ENCODE peak calls at places on chromosome 18, in ten cellular contexts. Q, V, K, T, C, S, F, A, Y and J are unnamed samples.

GRCh38 chr18:31716362-31716761 is 32.0 kb upstream of the B4GALT6 start:
- DNase-seq in T (no peak), F (no peak), K (no peak), Y (no peak), V (no peak), S (no peak), C (no peak), A (no peak), Q (no peak), J (no peak)

GRCh38 chr18:74832999-74833398 is 235.3 kb downstream of the ZNF407 start:
- DNase-seq in Q (no peak), F (no peak), A (no peak), T (no peak), C (no peak), V (no peak), S (no peak), K (no peak), Y (no peak), J (no peak)

GRCh38 chr18:27793013-27793412 is 383.9 kb downstream of the CDH2 start:
- DNase-seq in F (no peak), S (no peak), V (no peak), K (no peak), Q (no peak), T (no peak), A (no peak), C (no peak), Y (no peak), J (no peak)

GRCh38 chr18:74715306-74715705 is 117.6 kb downstream of the ZNF407 start:
- DNase-seq in T (no peak), C (no peak), S (no peak), V (no peak), K (no peak), Q (no peak), F (no peak), Y (no peak), A (no peak), J (no peak)

GRCh38 chr18:9696112-9696511 is 12.0 kb upstream of the RAB31 start:
- DNase-seq in A (no peak), V (no peak), C (no peak), F (no peak), Y (no peak), S (no peak), T (no peak), Q (no peak), K (peak), J (no peak)

GRCh38 chr18:69495841-69496533 is 95.3 kb downstream of the DOK6 start:
- DNase-seq in T (no peak), S (no peak), Y (no peak), K (no peak), C (no peak), Q (no peak), F (no peak), V (no peak), A (no peak), J (no peak)

GRCh38 chr18:58045265-58046086 is 1.4 kb downstream of the NEDD4L start:
- DNase-seq in Q (peak), S (no peak), K (no peak), F (peak), V (no peak), C (no peak), T (peak), A (peak), Y (peak), J (no peak)

GRCh38 chr18:49359732-49360444 is 100.6 kb downstream of the DYM start:
- DNase-seq in Y (no peak), A (no peak), V (peak), F (no peak), K (no peak), Q (no peak), S (peak), T (no peak), C (peak), J (peak)

GRCh38 chr18:33264566-33264965 is 176.0 kb downstream of the CCDC178 start:
- DNase-seq in S (no peak), V (no peak), Y (no peak), K (no peak), Q (no peak), F (no peak), C (peak), T (no peak), A (no peak), J (no peak)

GRCh38 chr18:78833833-78834232 is 145.8 kb upstream of the SALL3 start:
- DNase-seq in Y (no peak), A (no peak), S (no peak), Q (no peak), C (no peak), T (no peak), V (no peak), K (no peak), F (no peak), J (no peak)

GRCh38 chr18:24875761-24876160 is 415.3 kb downstream of the HRH4 start:
- DNase-seq in C (no peak), K (no peak), F (no peak), T (no peak), V (no peak), Y (no peak), A (no peak), S (no peak), Q (no peak), J (no peak)

GRCh38 chr18:56638232-56639093 is at the start of gene TXNL1:
- DNase-seq in Y (peak), C (peak), Q (peak), K (peak), S (peak), F (peak), T (peak), V (peak), A (peak), J (peak)

GRCh38 chr18:74522635-74523548 is 11.4 kb upstream of the CNDP1 start:
- DNase-seq in Y (no peak), K (no peak), Q (peak), A (no peak), S (no peak), C (no peak), T (no peak), V (no peak), F (peak), J (no peak)

GRCh38 chr18:48829443-48830149 is 121.2 kb downstream of the SMAD7 start:
- DNase-seq in V (no peak), Q (peak), Y (peak), C (no peak), K (peak), A (no peak), T (no peak), F (peak), S (no peak), J (no peak)

GRCh38 chr18:1906421-1906820 is 664.9 kb downstream of the METTL4 start:
- DNase-seq in Y (no peak), F (no peak), Q (no peak), T (no peak), S (no peak), C (no peak), K (no peak), V (no peak), A (no peak), J (no peak)

GRCh38 chr18:55280515-55280914 is 307.5 kb downstream of the TCF4 start:
- DNase-seq in T (no peak), Q (no peak), C (peak), F (no peak), K (no peak), S (no peak), A (no peak), Y (no peak), V (no peak), J (no peak)

GRCh38 chr18:74546751-74547530 is 12.6 kb downstream of the CNDP1 start:
- DNase-seq in K (no peak), Y (no peak), S (peak), A (no peak), Q (no peak), F (no peak), C (peak), T (peak), V (peak), J (no peak)

GRCh38 chr18:731185-731584 is 18.8 kb upstream of the ENOSF1 start:
- DNase-seq in K (no peak), Q (no peak), Y (no peak), A (no peak), C (peak), T (no peak), V (no peak), F (no peak), S (no peak), J (no peak)

GRCh38 chr18:51654441-51655326 is 457.2 kb upstream of the MEX3C start:
- DNase-seq in F (no peak), A (no peak), T (no peak), V (no peak), K (no peak), S (no peak), Y (no peak), Q (no peak), C (no peak), J (no peak)

GRCh38 chr18:12246849-12247808 is 7.0 kb upstream of the CIDEA start:
- DNase-seq in F (no peak), T (no peak), A (no peak), C (no peak), K (no peak), Y (no peak), S (no peak), Q (no peak), V (no peak), J (no peak)

GRCh38 chr18:27899893-27900292 is 277.0 kb downstream of the CDH2 start:
- DNase-seq in T (no peak), Q (no peak), S (no peak), F (no peak), V (no peak), Y (no peak), A (no peak), K (no peak), C (no peak), J (no peak)

GRCh38 chr18:67932261-67932660 is 415.7 kb upstream of the DSEL start:
- DNase-seq in C (no peak), F (no peak), A (no peak), S (no peak), V (no peak), T (no peak), Y (no peak), K (no peak), Q (no peak), J (no peak)

GRCh38 chr18:23881778-23882177 is 132.8 kb upstream of the TTC39C start:
- DNase-seq in T (no peak), F (no peak), Y (no peak), Q (no peak), V (no peak), S (no peak), A (no peak), C (no peak), K (no peak), J (no peak)

GRCh38 chr18:36593001-36593400 is 235.8 kb downstream of the TPGS2 start:
- DNase-seq in S (no peak), K (peak), T (no peak), Q (no peak), V (no peak), A (no peak), C (peak), Y (no peak), F (no peak), J (no peak)

GRCh38 chr18:49651033-49651432 is 89.2 kb downstream of the LIPG start:
- DNase-seq in Q (peak), A (no peak), S (no peak), F (no peak), K (no peak), T (no peak), V (no peak), C (no peak), Y (no peak), J (no peak)

GRCh38 chr18:49853436-49853835 is 40.1 kb upstream of the ACAA2 start:
- DNase-seq in T (peak), A (no peak), C (no peak), F (no peak), K (peak), V (no peak), Y (no peak), Q (no peak), S (no peak), J (no peak)

GRCh38 chr18:25621682-25622081 is 269.7 kb upstream of the ZNF521 start:
- DNase-seq in F (no peak), K (no peak), V (no peak), A (no peak), T (no peak), Y (no peak), Q (no peak), S (no peak), C (no peak), J (no peak)

GRCh38 chr18:7876354-7876753 is 309.2 kb downstream of the PTPRM start:
- DNase-seq in F (no peak), T (no peak), K (no peak), Y (no peak), S (no peak), Q (no peak), C (no peak), A (no peak), V (no peak), J (no peak)

GRCh38 chr18:7870855-7871254 is 303.7 kb downstream of the PTPRM start:
- DNase-seq in T (no peak), Y (no peak), C (peak), V (peak), K (no peak), A (no peak), S (peak), Q (no peak), F (no peak), J (no peak)

GRCh38 chr18:7873316-7873715 is 306.2 kb downstream of the PTPRM start:
- DNase-seq in V (no peak), Q (no peak), A (no peak), F (no peak), T (no peak), Y (no peak), S (no peak), K (no peak), C (no peak), J (no peak)

GRCh38 chr18:7871560-7872456 is 304.7 kb downstream of the PTPRM start:
- DNase-seq in Q (no peak), Y (no peak), F (no peak), T (no peak), V (no peak), A (no peak), C (peak), K (no peak), S (no peak), J (no peak)

GRCh38 chr18:7872569-7872968 is 305.5 kb downstream of the PTPRM start:
- DNase-seq in S (peak), A (peak), Q (no peak), F (no peak), K (no peak), T (no peak), V (no peak), C (peak), Y (no peak), J (no peak)
- TF ChIP-seq CTCF in S (peak), A (peak), Q (peak), F (no peak), K (no peak), T (no peak), V (peak), C (peak), Y (no peak), J (peak)

GRCh38 chr18:6412933-6413472 is 1.7 kb downstream of the L3MBTL4 start:
- DNase-seq in Q (no peak), C (no peak), T (no peak), F (no peak), A (no peak), Y (no peak), K (no peak), V (no peak), S (no peak), J (no peak)

GRCh38 chr18:6413554-6414117 is 1.1 kb downstream of the L3MBTL4 start:
- DNase-seq in V (no peak), Q (no peak), K (no peak), T (no peak), Y (no peak), F (no peak), C (no peak), S (no peak), A (no peak), J (no peak)

GRCh38 chr18:6411367-6411766 is 3.3 kb downstream of the L3MBTL4 start:
- DNase-seq in C (no peak), Q (no peak), A (no peak), V (no peak), T (no peak), K (no peak), F (no peak), S (no peak), Y (no peak), J (no peak)

GRCh38 chr18:6414723-6415362 is at the start of gene L3MBTL4:
- DNase-seq in Q (peak), V (no peak), A (no peak), S (no peak), C (no peak), T (peak), K (no peak), Y (peak), F (peak), J (no peak)

DNA sequence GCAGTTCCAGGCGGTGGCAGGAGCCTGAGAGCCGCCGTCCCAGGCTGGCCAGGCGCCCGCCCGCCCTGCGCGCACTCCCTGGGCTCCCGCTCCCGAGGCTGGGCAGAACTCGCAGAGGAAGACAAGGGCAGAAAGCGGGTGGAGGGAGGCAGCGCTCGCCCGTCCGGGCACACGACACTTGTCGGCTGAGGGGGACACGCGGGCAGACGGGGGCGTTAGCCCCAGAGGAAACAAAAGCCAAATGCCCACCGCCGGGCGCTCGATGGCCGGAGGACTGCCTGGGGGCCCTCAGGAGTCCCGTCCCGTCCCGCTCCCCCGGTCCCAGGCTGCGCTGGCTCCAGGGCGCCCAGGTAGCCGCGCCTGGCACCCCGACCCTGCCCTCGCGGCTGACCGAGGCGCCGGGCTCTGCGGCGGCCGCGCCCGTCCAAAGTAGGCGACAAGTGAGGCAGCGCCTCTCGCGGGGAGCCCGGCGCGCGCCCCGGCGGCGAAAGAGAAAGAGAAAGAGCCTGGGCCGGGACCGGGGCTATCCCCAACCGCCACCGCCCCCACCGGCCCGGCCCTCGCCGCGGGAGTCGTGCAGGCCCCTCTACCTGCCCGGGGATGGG is 491 bp downstream of the L3MBTL4 start:
- DNase-seq in C (no peak), S (no peak), Q (peak), K (no peak), F (peak), V (no peak), A (no peak), T (peak), Y (peak), J (no peak)
- TF ChIP-seq CTCF in C (no peak), S (no peak), Q (peak), K (peak), F (peak), V (no peak), A (no peak), T (no peak), Y (peak), J (no peak)

DNA sequence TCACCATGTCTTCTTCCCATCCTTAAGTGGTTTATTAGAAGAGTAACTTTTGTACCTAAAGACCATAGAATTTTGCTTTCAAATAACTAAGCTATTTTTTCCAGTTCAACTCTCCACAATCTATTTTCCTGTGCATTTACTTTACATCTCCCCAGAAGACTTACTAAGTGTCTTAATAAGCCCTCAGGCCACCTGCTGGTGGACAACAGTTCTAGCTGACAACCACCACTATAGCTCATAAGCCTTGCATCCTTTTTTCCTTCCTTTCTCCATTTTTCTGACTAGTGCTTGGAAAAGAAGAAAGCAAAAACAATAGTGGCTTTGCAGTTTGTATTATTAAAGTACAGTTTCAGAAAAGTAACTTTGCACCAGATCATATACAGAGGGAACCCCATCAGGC is 149.5 kb upstream of the TMEM200C start:
- DNase-seq in V (no peak), S (no peak), Y (no peak), K (no peak), Q (no peak), A (no peak), F (no peak), T (no peak), C (peak), J (no peak)
- TF ChIP-seq CTCF in V (peak), S (no peak), Y (no peak), K (no peak), Q (no peak), A (no peak), F (no peak), T (no peak), C (peak), J (no peak)

GRCh38 chr18:6877288-6877687 is 147.8 kb downstream of the ARHGAP28 start:
- DNase-seq in A (no peak), V (no peak), K (no peak), Q (no peak), F (no peak), T (no peak), Y (no peak), S (no peak), C (no peak), J (no peak)

GRCh38 chr18:6876646-6877045 is 147.1 kb downstream of the ARHGAP28 start:
- DNase-seq in S (peak), A (no peak), Q (no peak), V (peak), T (no peak), Y (no peak), F (no peak), K (no peak), C (no peak), J (no peak)

GRCh38 chr18:6873352-6873751 is 143.8 kb downstream of the ARHGAP28 start:
- DNase-seq in S (no peak), F (no peak), T (no peak), V (no peak), C (no peak), Y (no peak), Q (no peak), A (no peak), K (no peak), J (no peak)

GRCh38 chr18:6875764-6876163 is 146.2 kb downstream of the ARHGAP28 start:
- DNase-seq in T (no peak), V (no peak), K (no peak), F (no peak), S (no peak), A (no peak), C (no peak), Y (no peak), Q (no peak), J (no peak)

DNA sequence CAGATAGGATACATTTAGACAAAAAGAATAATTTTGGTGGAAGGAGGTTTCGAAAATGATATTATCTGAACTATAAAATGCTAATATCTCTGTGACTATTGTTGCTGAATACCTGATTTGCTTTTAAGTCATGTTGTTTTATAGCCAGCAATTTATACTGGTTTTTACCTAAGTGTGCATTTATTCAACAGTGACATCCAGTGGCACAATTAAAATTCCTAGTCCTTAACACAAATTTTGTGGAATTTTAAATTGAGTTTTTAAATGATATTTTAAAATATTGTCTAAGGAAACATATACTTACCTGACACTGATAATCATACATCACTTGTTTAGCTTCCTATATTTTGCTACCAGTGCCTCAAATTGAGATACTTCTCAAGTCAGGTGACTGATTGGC is 144.8 kb downstream of the ARHGAP28 start:
- DNase-seq in Q (no peak), Y (no peak), K (no peak), T (no peak), C (no peak), S (no peak), V (no peak), F (no peak), A (no peak), J (no peak)
- TF ChIP-seq CTCF in Q (no peak), Y (no peak), K (peak), T (no peak), C (peak), S (no peak), V (no peak), F (no peak), A (no peak), J (no peak)

GRCh38 chr18:8253943-8254342 is 355.3 kb upstream of the RAB12 start:
- DNase-seq in F (no peak), C (no peak), A (no peak), V (no peak), Q (no peak), K (no peak), Y (no peak), T (no peak), S (no peak), J (no peak)

GRCh38 chr18:8252371-8252770 is 356.9 kb upstream of the RAB12 start:
- DNase-seq in Q (no peak), A (no peak), T (no peak), Y (no peak), S (no peak), V (no peak), F (no peak), K (no peak), C (no peak), J (no peak)

GRCh38 chr18:8247700-8248099 is 361.5 kb upstream of the RAB12 start:
- DNase-seq in A (no peak), Q (no peak), F (no peak), V (no peak), Y (no peak), K (no peak), C (no peak), S (no peak), T (no peak), J (no peak)

DNA sequence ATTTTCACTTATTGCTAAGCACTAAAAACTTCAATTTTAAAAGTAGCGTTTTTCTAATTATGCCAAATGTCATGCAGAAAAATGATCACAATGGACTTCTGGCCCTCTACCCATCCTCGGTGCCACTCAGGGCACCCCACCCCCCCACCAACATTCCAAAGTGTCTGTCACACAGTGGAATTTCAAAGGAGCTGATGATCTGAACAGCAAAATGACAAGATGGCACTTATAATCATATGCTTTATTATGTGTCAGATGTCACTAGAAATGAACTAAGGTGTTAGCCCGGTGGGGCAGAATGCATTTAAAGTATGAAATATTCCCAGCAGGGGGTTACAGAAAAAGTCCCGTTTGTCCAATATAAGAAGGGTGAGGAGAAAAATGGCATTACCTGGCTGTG is 360.7 kb upstream of the RAB12 start:
- DNase-seq in F (no peak), A (no peak), K (no peak), V (no peak), Q (no peak), C (no peak), T (no peak), S (no peak), Y (no peak), J (no peak)
- TF ChIP-seq CTCF in F (no peak), A (no peak), K (no peak), V (no peak), Q (no peak), C (no peak), T (no peak), S (no peak), Y (no peak), J (no peak)